ENCODE peak calls at places on chromosomes 12 and 14, in ten cellular contexts. W is stomach, A is WERI-Rb-1, H is fibroblast of villous mesenchyme, B is GM06990, F is body of pancreas, Y is A549, M is heart left ventricle, S is ovary, I is AG04450. D is an unnamed sample.

GRCh38 chr14:60161176-60162107 is 3.8 kb downstream of the DHRS7 start:
- DNase-seq in W (no peak), A (peak), H (peak), B (no peak), F (peak), Y (no peak), M (no peak), S (peak), I (no peak), D (no peak)

GRCh38 chr12:79525357-79525756 is 165.4 kb downstream of the PAWR start:
- DNase-seq in W (no peak), A (no peak), H (no peak), B (no peak), F (no peak), Y (no peak), M (no peak), S (no peak), I (no peak), D (no peak)

GRCh38 chr14:35220920-35221319 is 71.3 kb upstream of the PSMA6 start:
- DNase-seq in W (no peak), A (no peak), H (no peak), B (no peak), F (no peak), Y (no peak), M (no peak), S (no peak), I (no peak), D (no peak)

GRCh38 chr12:11877869-11878780 is 192.6 kb upstream of the BCL2L14 start:
- DNase-seq in W (peak), A (peak), H (peak), B (no peak), F (peak), Y (peak), M (peak), S (peak), I (peak), D (peak)

GRCh38 chr12:5505751-5506150 is 73.8 kb downstream of the NTF3 start:
- DNase-seq in W (no peak), A (no peak), H (no peak), B (no peak), F (no peak), Y (no peak), M (no peak), S (no peak), I (no peak), D (no peak)

GRCh38 chr12:39798977-39799376 is 179.4 kb upstream of the ABCD2 start:
- DNase-seq in W (no peak), A (no peak), H (no peak), B (no peak), F (no peak), Y (no peak), M (no peak), S (no peak), I (no peak), D (no peak)

GRCh38 chr12:76080017-76080728 is 4.3 kb downstream of the NAP1L1 start:
- DNase-seq in W (no peak), A (no peak), H (peak), B (no peak), F (no peak), Y (no peak), M (no peak), S (no peak), I (peak), D (no peak)

GRCh38 chr12:105705765-105706164 is 375.3 kb downstream of the C12orf75 start:
- DNase-seq in W (peak), A (peak), H (peak), B (no peak), F (peak), Y (peak), M (peak), S (peak), I (peak), D (peak)

GRCh38 chr12:124459852-124460645 is 107.4 kb downstream of the NCOR2 start:
- DNase-seq in W (no peak), A (no peak), H (no peak), B (no peak), F (no peak), Y (no peak), M (no peak), S (no peak), I (no peak), D (no peak)

GRCh38 chr14:74863274-74863673 is 12.7 kb downstream of the PROX2 start:
- DNase-seq in W (no peak), A (no peak), H (no peak), B (no peak), F (no peak), Y (no peak), M (no peak), S (no peak), I (no peak), D (no peak)

GRCh38 chr14:36701144-36701543 is 39.5 kb downstream of the PAX9 start:
- DNase-seq in W (no peak), A (no peak), H (no peak), B (no peak), F (no peak), Y (no peak), M (no peak), S (no peak), I (no peak), D (no peak)

GRCh38 chr12:9674226-9674590 is 4.7 kb downstream of the CLEC2D start:
- DNase-seq in W (no peak), A (no peak), H (no peak), B (peak), F (no peak), Y (no peak), M (no peak), S (no peak), I (no peak), D (no peak)

GRCh38 chr14:23181946-23182345 is 1.5 kb downstream of the SLC7A8 start:
- DNase-seq in W (no peak), A (no peak), H (no peak), B (no peak), F (no peak), Y (no peak), M (no peak), S (no peak), I (no peak), D (no peak)
- H3K4me3 ChIP-seq in W (peak), A (no peak), H (no peak), B (no peak), F (no peak), Y (no peak), M (peak), S (peak), I (no peak), D (no peak)

GRCh38 chr12:95590775-95591174 is 39.5 kb upstream of the USP44 start:
- DNase-seq in W (no peak), A (no peak), H (no peak), B (no peak), F (peak), Y (no peak), M (no peak), S (no peak), I (no peak), D (no peak)
- TF ChIP-seq CTCF in W (no peak), A (no peak), H (no peak), B (no peak), F (no peak), Y (no peak), M (no peak), S (no peak), I (no peak), D (no peak)

GRCh38 chr14:103281496-103282231 is 52.4 kb upstream of the EIF5 start:
- DNase-seq in W (peak), A (peak), H (peak), B (no peak), F (peak), Y (peak), M (no peak), S (peak), I (no peak), D (no peak)
- H3K4me3 ChIP-seq in W (no peak), A (no peak), H (no peak), B (no peak), F (no peak), Y (no peak), M (no peak), S (no peak), I (no peak), D (no peak)

DNA sequence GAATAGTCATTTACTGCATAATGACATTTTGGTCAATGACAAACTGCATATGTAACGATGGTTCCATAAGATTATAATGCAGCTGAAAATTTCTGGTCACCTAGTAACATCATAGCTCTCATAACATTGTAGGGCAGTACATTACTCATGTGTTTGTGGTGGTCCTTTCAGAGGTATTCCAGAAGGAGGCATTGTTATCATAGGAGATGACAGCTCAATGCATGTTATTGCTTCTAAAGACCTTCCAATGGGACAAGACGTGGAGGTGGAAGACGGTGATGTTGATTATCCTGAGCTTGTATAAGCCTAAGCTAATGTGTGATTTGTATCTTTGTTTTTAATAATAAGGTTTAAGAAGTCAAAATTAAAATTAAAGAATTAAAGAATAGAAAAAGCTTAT is 43.8 kb upstream of the TSPAN11 start:
- DNase-seq in W (no peak), A (no peak), H (no peak), B (no peak), F (no peak), Y (no peak), M (no peak), S (no peak), I (no peak), D (peak)
- TF ChIP-seq CTCF in W (no peak), A (peak), H (no peak), B (no peak), F (no peak), Y (no peak), M (peak), S (no peak), I (no peak), D (peak)

GRCh38 chr12:53045646-53046045 is 4.2 kb upstream of the TNS2 start:
- DNase-seq in W (no peak), A (no peak), H (no peak), B (no peak), F (no peak), Y (no peak), M (peak), S (peak), I (no peak), D (no peak)
- H3K4me3 ChIP-seq in W (peak), A (peak), H (peak), B (no peak), F (no peak), Y (no peak), M (peak), S (peak), I (peak), D (peak)

DNA sequence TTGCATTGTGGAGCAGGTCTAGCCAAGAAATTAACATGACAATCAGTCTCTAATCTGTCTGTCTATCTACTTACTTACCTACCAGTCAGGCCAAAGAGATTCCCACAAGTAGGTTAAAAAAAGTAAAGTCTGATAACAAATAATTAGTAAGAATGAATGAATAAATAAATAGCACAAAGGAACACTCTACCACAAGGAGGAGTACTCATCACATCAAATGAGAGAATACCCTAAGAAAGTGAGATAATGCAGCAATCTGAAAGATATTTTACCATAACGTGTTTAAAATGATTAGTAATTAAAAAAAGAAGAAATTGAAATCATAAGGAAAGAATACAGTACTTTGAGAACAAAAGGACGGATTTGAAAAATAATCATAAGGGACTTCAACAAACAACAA is 187.2 kb downstream of the SYNE2 start:
- DNase-seq in W (no peak), A (no peak), H (peak), B (no peak), F (no peak), Y (peak), M (no peak), S (no peak), I (peak), D (no peak)
- TF ChIP-seq CTCF in W (no peak), A (no peak), H (peak), B (no peak), F (peak), Y (peak), M (peak), S (peak), I (peak), D (peak)

GRCh38 chr14:88323086-88323519 is at the start of gene KCNK10:
- DNase-seq in W (no peak), A (no peak), H (no peak), B (no peak), F (no peak), Y (no peak), M (no peak), S (no peak), I (no peak), D (no peak)

GRCh38 chr14:88326352-88327103 is 3.5 kb upstream of the KCNK10 start:
- DNase-seq in W (no peak), A (no peak), H (no peak), B (no peak), F (no peak), Y (no peak), M (no peak), S (no peak), I (no peak), D (no peak)

GRCh38 chr14:88327497-88327896 is 4.4 kb upstream of the KCNK10 start:
- DNase-seq in W (no peak), A (no peak), H (no peak), B (no peak), F (no peak), Y (no peak), M (no peak), S (no peak), I (no peak), D (no peak)

GRCh38 chr14:88323520-88324199 is 591 bp upstream of the KCNK10 start:
- DNase-seq in W (no peak), A (peak), H (no peak), B (peak), F (peak), Y (no peak), M (no peak), S (no peak), I (no peak), D (no peak)

DNA sequence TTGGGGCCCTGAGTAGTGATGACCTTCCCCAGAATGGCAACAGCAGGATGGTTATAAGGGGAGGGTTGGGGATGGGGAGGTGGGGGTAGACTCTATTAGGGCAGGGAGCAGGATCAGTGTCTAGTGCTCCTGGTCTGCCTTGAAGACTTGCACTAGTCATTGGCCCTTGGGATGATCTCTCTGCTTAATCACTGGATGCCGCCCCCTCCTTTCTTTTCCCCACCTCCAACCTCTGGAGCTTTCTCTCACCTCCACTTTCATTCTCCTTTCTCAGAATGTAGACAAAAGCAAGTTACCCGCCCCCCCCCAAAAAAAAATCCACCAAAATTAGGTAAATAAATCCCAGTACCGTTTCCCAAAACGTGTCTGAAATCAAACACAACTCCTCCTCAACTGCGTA is 2.8 kb upstream of the KCNK10 start:
- DNase-seq in W (no peak), A (no peak), H (no peak), B (no peak), F (no peak), Y (no peak), M (no peak), S (no peak), I (no peak), D (no peak)
- H3K4me3 ChIP-seq in W (no peak), A (no peak), H (no peak), B (no peak), F (no peak), Y (no peak), M (no peak), S (no peak), I (no peak), D (no peak)

D was measured in HFF-Myc.